ENCODE peak calls at places on chromosomes 13 and 19, in five cellular contexts. L, Y, E, V and N are unnamed samples.
A peak's percentile ranks its signal among the peaks of the same experiment; 100 is the strongest.

GRCh38 chr13:80036845-80037504 is 304.0 kb downstream of the SPRY2 start:
- DNase-seq in L (no peak), Y (no peak), E (no peak), V (no peak), N (no peak)

GRCh38 chr13:42001580-42001979 is 40.7 kb upstream of the VWA8 start:
- DNase-seq in L (peak; percentile 96), Y (peak; percentile 80), E (no peak), V (no peak), N (peak; percentile 38)

GRCh38 chr13:51201886-51202285 is 20.3 kb upstream of the FAM124A start:
- DNase-seq in L (no peak), Y (no peak), E (no peak), V (no peak), N (no peak)

GRCh38 chr19:38395381-38396127 is 7.1 kb downstream of the SPRED3 start:
- DNase-seq in L (no peak), Y (no peak), E (no peak), V (no peak), N (no peak)

GRCh38 chr13:54004026-54004699 is 975.5 kb downstream of the OLFM4 start:
- DNase-seq in L (no peak), Y (no peak), E (no peak), V (no peak), N (no peak)

GRCh38 chr13:111039735-111040134 is 75.4 kb upstream of the ARHGEF7 start:
- DNase-seq in L (no peak), Y (no peak), E (no peak), V (no peak), N (no peak)

GRCh38 chr13:49859568-49859967 is 67.1 kb upstream of the KPNA3 start:
- DNase-seq in L (peak; percentile 98), Y (peak; percentile 88), E (no peak), V (no peak), N (peak; percentile 68)

GRCh38 chr13:39105110-39105509 is 66.9 kb downstream of the NHLRC3 start:
- DNase-seq in L (no peak), Y (no peak), E (no peak), V (peak; percentile 25), N (no peak)

GRCh38 chr13:99565478-99566124 is 64.3 kb downstream of the TM9SF2 start:
- DNase-seq in L (peak; percentile 5), Y (no peak), E (no peak), V (no peak), N (no peak)

GRCh38 chr19:459724-460511 is 915 bp downstream of the SHC2 start:
- DNase-seq in L (peak; percentile 27), Y (peak; percentile 82), E (no peak), V (peak; percentile 56), N (no peak)

GRCh38 chr13:99075268-99076191 is 97.7 kb upstream of the DOCK9 start:
- DNase-seq in L (no peak), Y (no peak), E (no peak), V (no peak), N (no peak)

GRCh38 chr19:34298891-34299510 is 44.6 kb downstream of the GARRE1 start:
- DNase-seq in L (no peak), Y (no peak), E (no peak), V (peak; percentile 72), N (no peak)

GRCh38 chr13:26325876-26326275 is 71.9 kb downstream of the CDK8 start:
- DNase-seq in L (peak; percentile 37), Y (peak; percentile 54), E (no peak), V (no peak), N (no peak)

GRCh38 chr13:51614350-51614786 is 30.1 kb downstream of the WDFY2 start:
- DNase-seq in L (no peak), Y (no peak), E (no peak), V (no peak), N (no peak)

GRCh38 chr19:54107876-54108490 is 5.3 kb downstream of the NDUFA3 start:
- DNase-seq in L (no peak), Y (no peak), E (no peak), V (no peak), N (no peak)

GRCh38 chr19:9178901-9179300 is at the start of gene OR7D2:
- DNase-seq in L (no peak), Y (no peak), E (no peak), V (no peak), N (no peak)

GRCh38 chr13:51230473-51231105 is 8.4 kb downstream of the FAM124A start:
- DNase-seq in L (peak; percentile 32), Y (peak; percentile 28), E (no peak), V (peak; percentile 36), N (no peak)

GRCh38 chr13:33351324-33351723 is 65.8 kb upstream of the STARD13 start:
- DNase-seq in L (peak; percentile 63), Y (peak; percentile 67), E (no peak), V (peak; percentile 28), N (no peak)

GRCh38 chr13:88068975-88069374 is 397.8 kb downstream of the SLITRK5 start:
- DNase-seq in L (no peak), Y (no peak), E (no peak), V (no peak), N (no peak)

GRCh38 chr13:93881418-93881817 is 598.1 kb downstream of the DCT start:
- DNase-seq in L (peak; percentile 36), Y (peak; percentile 69), E (no peak), V (no peak), N (no peak)

GRCh38 chr19:45919678-45920077 is 5.1 kb upstream of the NANOS2 start:
- DNase-seq in L (no peak), Y (no peak), E (no peak), V (no peak), N (no peak)

GRCh38 chr13:31012285-31013024 is 80.0 kb downstream of the TEX26 start:
- DNase-seq in L (no peak), Y (peak; percentile 46), E (no peak), V (no peak), N (no peak)

GRCh38 chr19:35459414-35460082 is 11.5 kb downstream of the FFAR2 start:
- DNase-seq in L (no peak), Y (peak; percentile 64), E (no peak), V (peak; percentile 43), N (no peak)

GRCh38 chr19:45798995-45799517 is 6.4 kb upstream of the DMWD start:
- DNase-seq in L (peak; percentile 80), Y (peak; percentile 83), E (no peak), V (no peak), N (no peak)

GRCh38 chr13:29438772-29439171 is 156.7 kb downstream of the SLC7A1 start:
- DNase-seq in L (peak; percentile 27), Y (no peak), E (no peak), V (no peak), N (no peak)

GRCh38 chr19:16018801-16019551 is 57.3 kb upstream of the TPM4 start:
- DNase-seq in L (no peak), Y (no peak), E (no peak), V (no peak), N (peak; percentile 56)

GRCh38 chr19:14248578-14249011 is 42.6 kb upstream of the ADGRL1 start:
- DNase-seq in L (peak; percentile 69), Y (peak; percentile 55), E (no peak), V (peak; percentile 47), N (no peak)

GRCh38 chr19:54315956-54316355 is 3.0 kb upstream of the LILRA5 start:
- DNase-seq in L (no peak), Y (no peak), E (no peak), V (no peak), N (no peak)

DNA sequence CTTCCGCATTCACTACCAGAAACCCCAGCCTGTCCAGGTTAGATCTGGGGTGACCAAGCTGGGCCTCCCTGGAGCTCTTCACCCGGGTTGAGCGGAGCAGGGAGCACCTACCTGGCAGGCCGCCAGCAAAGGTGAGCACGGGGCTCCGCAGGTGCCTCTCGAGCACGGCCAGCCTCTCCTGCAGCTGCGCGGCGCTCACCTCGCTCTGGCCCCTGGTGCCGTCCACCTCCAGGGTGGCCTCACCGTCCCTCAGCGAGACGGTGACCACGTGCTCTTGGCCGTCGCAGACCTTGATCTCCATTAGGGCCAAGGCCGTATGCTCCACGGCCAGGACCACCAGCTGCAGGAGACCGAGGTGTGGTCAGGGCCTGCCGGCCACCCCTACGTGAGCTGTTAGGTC is 42.0 kb downstream of the GAS6 start:
- DNase-seq in L (no peak), Y (no peak), E (no peak), V (no peak), N (no peak)
- H3K27ac ChIP-seq in L (peak overlapping the region; percentile 79), Y (peak overlapping the region; percentile 75), E (peak overlapping the region; percentile 60), V (no peak overlapping the region), N (peak overlapping the region; percentile 88)

GRCh38 chr19:43534305-43534612 is 1.3 kb downstream of the ZNF575 start:
- DNase-seq in L (no peak), Y (no peak), E (no peak), V (no peak), N (no peak)
- H3K27ac ChIP-seq in L (peak overlapping the region; percentile 57), Y (no peak overlapping the region), E (no peak overlapping the region), V (peak overlapping the region; percentile 96), N (peak overlapping the region; percentile 81)

GRCh38 chr13:46124531-46124966 is 19.7 kb upstream of the CPB2 start:
- DNase-seq in L (no peak), Y (no peak), E (no peak), V (no peak), N (no peak)
- H3K27ac ChIP-seq in L (no peak overlapping the region), Y (no peak overlapping the region), E (no peak overlapping the region), V (no peak overlapping the region), N (no peak overlapping the region)

GRCh38 chr19:6516659-6517291 is 14.1 kb upstream of the TNFSF9 start:
- DNase-seq in L (peak; percentile 74), Y (peak; percentile 83), E (no peak), V (peak; percentile 94), N (peak; percentile 82)
- H3K27ac ChIP-seq in L (no peak overlapping the region), Y (peak overlapping the region; percentile 56), E (peak overlapping the region; percentile 47), V (peak overlapping the region; percentile 63), N (peak overlapping the region; percentile 46)

GRCh38 chr13:57634829-57635165 is 3.3 kb downstream of the PCDH17 start:
- DNase-seq in L (no peak), Y (no peak), E (no peak), V (no peak), N (peak; percentile 35)
- H3K27ac ChIP-seq in L (no peak overlapping the region), Y (no peak overlapping the region), E (no peak overlapping the region), V (no peak overlapping the region), N (no peak overlapping the region)

GRCh38 chr13:106521101-106521799 is 14.2 kb downstream of the EFNB2 start:
- DNase-seq in L (no peak), Y (no peak), E (no peak), V (no peak), N (no peak)
- H3K27ac ChIP-seq in L (no peak overlapping the region), Y (no peak overlapping the region), E (peak overlapping the region; percentile 63), V (no peak overlapping the region), N (peak overlapping the region; percentile 68)

GRCh38 chr19:12779162-12779993 is 4.0 kb upstream of the HOOK2 start:
- DNase-seq in L (peak; percentile 85), Y (peak; percentile 93), E (no peak), V (peak; percentile 51), N (no peak)
- H3K27ac ChIP-seq in L (peak overlapping the region; percentile 94), Y (peak overlapping the region; percentile 91), E (peak overlapping the region; percentile 85), V (peak overlapping the region; percentile 91), N (peak overlapping the region; percentile 92)

GRCh38 chr13:97881556-97881955 is 71.9 kb upstream of the IPO5 start:
- DNase-seq in L (no peak), Y (no peak), E (no peak), V (no peak), N (no peak)

GRCh38 chr13:97879646-97880297 is 73.7 kb upstream of the IPO5 start:
- DNase-seq in L (peak; percentile 92), Y (peak; percentile 77), E (no peak), V (no peak), N (no peak)

GRCh38 chr13:97880298-97880675 is 73.2 kb upstream of the IPO5 start:
- DNase-seq in L (no peak), Y (no peak), E (no peak), V (no peak), N (no peak)

GRCh38 chr13:97875911-97876310 is 77.6 kb upstream of the IPO5 start:
- DNase-seq in L (no peak), Y (no peak), E (no peak), V (no peak), N (no peak)

GRCh38 chr13:97878421-97879375 is 74.8 kb upstream of the IPO5 start:
- DNase-seq in L (peak; percentile 19), Y (peak; percentile 73), E (no peak), V (no peak), N (no peak)
- H3K27ac ChIP-seq in L (no peak overlapping the region), Y (no peak overlapping the region), E (no peak overlapping the region), V (no peak overlapping the region), N (peak overlapping the region; percentile 90)